ENCODE peak calls at places on chromosomes 4 and X, in ten cellular contexts. H, I, Y, C, F, R, O, U, N and E are unnamed samples.

GRCh38 chr4:2219233-2219760 is 22.6 kb downstream of the HAUS3 start:
- DNase-seq in R (no peak), F (no peak), Y (no peak), O (no peak), C (no peak), U (no peak), I (no peak), H (no peak), N (no peak), E (no peak)

GRCh38 chr4:108559067-108559793 is 61.1 kb upstream of the RPL34 start:
- DNase-seq in F (peak), R (no peak), O (no peak), C (no peak), Y (no peak), U (no peak), H (peak), N (peak), I (no peak), E (no peak)

GRCh38 chr4:182978152-182978827 is 61.1 kb upstream of the DCTD start:
- DNase-seq in O (no peak), N (peak), Y (no peak), I (no peak), F (no peak), U (no peak), C (no peak), R (no peak), H (peak), E (no peak)

GRCh38 chr4:90084277-90084966 is 42.8 kb upstream of the CCSER1 start:
- DNase-seq in Y (no peak), F (no peak), R (no peak), U (no peak), C (no peak), I (no peak), O (no peak), H (no peak), N (no peak), E (no peak)

GRCh38 chr4:24915121-24915922 is 2.5 kb upstream of the CCDC149 start:
- DNase-seq in Y (no peak), U (peak), I (no peak), N (peak), H (peak), O (no peak), C (no peak), F (no peak), R (no peak), E (no peak)

GRCh38 chrX:9706426-9706825 is 59.2 kb downstream of the GPR143 start:
- DNase-seq in C (no peak), R (no peak), N (no peak), F (no peak), H (no peak), I (no peak), U (no peak), Y (no peak), O (no peak), E (no peak)

GRCh38 chr4:663438-664428 is 10.3 kb downstream of the ATP5ME start:
- DNase-seq in H (no peak), Y (no peak), F (peak), N (no peak), C (peak), R (peak), I (no peak), O (peak), U (peak), E (peak)

GRCh38 chrX:9340619-9341304 is 124.1 kb upstream of the TBL1X start:
- DNase-seq in F (peak), Y (no peak), O (no peak), C (peak), N (peak), I (no peak), U (no peak), R (no peak), H (peak), E (peak)

GRCh38 chrX:48966796-48967579 is 4.7 kb downstream of the KCND1 start:
- DNase-seq in F (peak), N (peak), C (no peak), O (no peak), I (no peak), H (peak), U (no peak), R (no peak), Y (no peak), E (no peak)

GRCh38 chr4:142406917-142407501 is 439.1 kb downstream of the INPP4B start:
- DNase-seq in O (no peak), U (no peak), Y (no peak), I (no peak), R (no peak), C (no peak), H (no peak), N (peak), F (no peak), E (no peak)

GRCh38 chrX:119685225-119686066 is 7.5 kb downstream of the SEPTIN6 start:
- DNase-seq in U (no peak), F (peak), R (no peak), Y (no peak), I (no peak), H (no peak), N (no peak), C (no peak), O (peak), E (no peak)

GRCh38 chr4:146398404-146398803 is 123.3 kb downstream of the SLC10A7 start:
- DNase-seq in R (no peak), C (no peak), U (no peak), I (no peak), H (no peak), N (no peak), F (peak), Y (no peak), O (no peak), E (no peak)

GRCh38 chr4:179112441-179113170 is 1670.4 kb upstream of the AGA start:
- DNase-seq in Y (no peak), H (no peak), R (no peak), U (no peak), O (no peak), C (no peak), I (no peak), F (no peak), N (no peak), E (no peak)

GRCh38 chr4:73103799-73104503 is 34.4 kb upstream of the COX18 start:
- DNase-seq in I (no peak), O (no peak), N (no peak), H (peak), Y (no peak), C (no peak), U (no peak), F (peak), R (no peak), E (no peak)

GRCh38 chrX:107738768-107739167 is 36.8 kb downstream of the TSC22D3 start:
- DNase-seq in H (no peak), R (no peak), Y (no peak), U (no peak), O (no peak), C (no peak), N (no peak), I (no peak), F (no peak), E (no peak)

GRCh38 chr4:74320559-74321118 is 12.4 kb downstream of the EPGN start:
- DNase-seq in C (peak), R (no peak), F (peak), I (peak), N (peak), U (peak), H (peak), Y (no peak), O (peak), E (no peak)

GRCh38 chr4:102730968-102731533 is 29.7 kb downstream of the MANBA start:
- DNase-seq in H (no peak), N (no peak), Y (no peak), F (no peak), U (peak), I (no peak), C (no peak), O (no peak), R (no peak), E (no peak)

GRCh38 chr4:95835672-95836071 is 4.2 kb upstream of the PDHA2 start:
- DNase-seq in H (peak), F (no peak), U (peak), N (no peak), C (no peak), I (no peak), R (no peak), Y (no peak), O (no peak), E (no peak)

GRCh38 chr4:157043131-157043530 is 32.8 kb upstream of the GLRB start:
- DNase-seq in I (no peak), C (no peak), Y (no peak), N (peak), O (no peak), H (peak), F (peak), U (no peak), R (no peak), E (no peak)

GRCh38 chr4:15400911-15401671 is 26.7 kb upstream of the C1QTNF7 start:
- DNase-seq in C (no peak), N (peak), R (no peak), I (no peak), H (peak), Y (no peak), O (peak), F (peak), U (no peak), E (no peak)

GRCh38 chrX:38175140-38175539 is 45.5 kb downstream of the SRPX start:
- DNase-seq in U (peak), R (no peak), I (peak), N (no peak), H (peak), Y (no peak), C (peak), F (peak), O (no peak), E (no peak)

GRCh38 chrX:124981420-124981819 is 338.3 kb upstream of the TEX13C start:
- DNase-seq in N (no peak), U (no peak), H (no peak), Y (no peak), C (no peak), F (no peak), I (no peak), O (no peak), R (no peak), E (no peak)

GRCh38 chr4:113635739-113636437 is 125.7 kb downstream of the CAMK2D start:
- DNase-seq in C (no peak), I (no peak), Y (no peak), N (peak), U (no peak), F (peak), O (no peak), R (no peak), H (peak), E (no peak)

GRCh38 chr4:27986476-27986875 is 1125.8 kb downstream of the STIM2 start:
- DNase-seq in U (no peak), C (no peak), I (no peak), N (no peak), Y (no peak), H (no peak), O (no peak), R (no peak), F (no peak), E (no peak)
- TF ChIP-seq CTCF in U (no peak), C (no peak), I (no peak), N (no peak), Y (no peak), H (no peak), O (no peak), R (no peak), F (no peak), E (no peak)

GRCh38 chrX:13088155-13088485 is 43.7 kb upstream of the FAM9C start:
- DNase-seq in F (no peak), U (no peak), Y (no peak), C (no peak), I (no peak), H (no peak), R (no peak), O (no peak), N (no peak), E (no peak)
- TF ChIP-seq CTCF in F (no peak), U (no peak), Y (no peak), C (no peak), I (no peak), H (no peak), R (no peak), O (no peak), N (no peak), E (no peak)

GRCh38 chrX:135463937-135464336 is 42.2 kb downstream of the SMIM10L2A start:
- DNase-seq in N (peak), U (no peak), I (no peak), O (no peak), C (no peak), H (peak), F (peak), R (no peak), Y (no peak), E (no peak)
- TF ChIP-seq CTCF in N (peak), U (no peak), I (no peak), O (peak), C (no peak), H (peak), F (peak), R (peak), Y (peak), E (no peak)

GRCh38 chr4:37439809-37440518 is 195.4 kb downstream of the NWD2 start:
- DNase-seq in N (no peak), H (no peak), O (no peak), F (no peak), U (no peak), Y (no peak), I (no peak), C (no peak), R (no peak), E (no peak)
- TF ChIP-seq CTCF in N (no peak), H (no peak), O (no peak), F (no peak), U (no peak), Y (no peak), I (no peak), C (no peak), R (no peak), E (no peak)

GRCh38 chr4:7652906-7653305 is 218.2 kb upstream of the PSAPL1 start:
- DNase-seq in U (no peak), C (no peak), F (no peak), R (peak), N (no peak), O (no peak), Y (no peak), H (no peak), I (no peak), E (no peak)
- TF ChIP-seq CTCF in U (no peak), C (no peak), F (no peak), R (no peak), N (no peak), O (no peak), Y (no peak), H (no peak), I (no peak), E (no peak)

GRCh38 chr4:37666625-37667071 is 19.5 kb downstream of the RELL1 start:
- DNase-seq in O (no peak), H (peak), Y (no peak), C (peak), I (no peak), R (no peak), N (peak), U (no peak), F (peak), E (no peak)
- TF ChIP-seq CTCF in O (peak), H (peak), Y (no peak), C (no peak), I (no peak), R (peak), N (peak), U (no peak), F (no peak), E (no peak)

GRCh38 chrX:13699183-13699826 is 10.4 kb downstream of the RAB9A start:
- DNase-seq in Y (no peak), R (no peak), I (no peak), O (no peak), N (no peak), U (no peak), F (peak), C (peak), H (peak), E (no peak)
- TF ChIP-seq CTCF in Y (no peak), R (no peak), I (no peak), O (no peak), N (no peak), U (no peak), F (no peak), C (no peak), H (no peak), E (no peak)

GRCh38 chrX:42140320-42140719 is 217.0 kb upstream of the CASK start:
- DNase-seq in N (no peak), O (no peak), F (no peak), Y (no peak), U (no peak), R (no peak), I (no peak), H (no peak), C (no peak), E (no peak)
- TF ChIP-seq CTCF in N (no peak), O (no peak), F (no peak), Y (no peak), U (no peak), R (no peak), I (no peak), H (no peak), C (no peak), E (no peak)